ENCODE peak calls at places on chromosomes 16 and 17, in seven cellular contexts. I, Y, S, M, X, T and N are unnamed samples. For H3K27me3, the result is how much of the 10 kb centered on the place peaks cover.

GRCh38 chr16:2276501-2277195 is 8.7 kb upstream of the RNPS1 start:
- DNase-seq in I (no peak), Y (no peak), S (no peak), M (no peak), X (no peak), T (no peak), N (no peak)

GRCh38 chr17:74712756-74713155 is at the start of gene CD300LF:
- DNase-seq in I (no peak), Y (no peak), S (peak), M (no peak), X (peak), T (no peak), N (no peak)

GRCh38 chr17:67549787-67550186 is 167.9 kb upstream of the NOL11 start:
- DNase-seq in I (no peak), Y (no peak), S (no peak), M (no peak), X (no peak), T (no peak), N (no peak)

GRCh38 chr17:60554377-60554788 is 28.3 kb upstream of the APPBP2 start:
- DNase-seq in I (no peak), Y (no peak), S (no peak), M (peak), X (no peak), T (no peak), N (no peak)

GRCh38 chr16:19308392-19308791 is 22.9 kb downstream of the CLEC19A start:
- DNase-seq in I (no peak), Y (no peak), S (no peak), M (no peak), X (no peak), T (no peak), N (no peak)

GRCh38 chr17:63911657-63912100 is 621 bp upstream of the CSHL1 start:
- DNase-seq in I (no peak), Y (no peak), S (no peak), M (peak), X (peak), T (no peak), N (peak)

GRCh38 chr16:11484691-11485258 is 101.9 kb downstream of the LITAF start:
- DNase-seq in I (no peak), Y (no peak), S (no peak), M (no peak), X (no peak), T (no peak), N (no peak)

GRCh38 chr17:30897311-30897710 is 8.7 kb downstream of the TEFM start:
- DNase-seq in I (no peak), Y (no peak), S (no peak), M (no peak), X (no peak), T (no peak), N (no peak)

GRCh38 chr17:79902146-79902791 is 63.0 kb upstream of the CBX4 start:
- DNase-seq in I (peak), Y (no peak), S (no peak), M (no peak), X (no peak), T (no peak), N (no peak)

GRCh38 chr17:79001190-79002020 is 8.2 kb downstream of the CANT1 start:
- DNase-seq in I (peak), Y (no peak), S (peak), M (no peak), X (no peak), T (no peak), N (peak)

GRCh38 chr16:19872179-19872863 is 12.3 kb downstream of the GPRC5B start:
- DNase-seq in I (no peak), Y (no peak), S (no peak), M (no peak), X (no peak), T (no peak), N (no peak)

GRCh38 chr16:80656731-80657150 is 115.9 kb downstream of the DYNLRB2 start:
- DNase-seq in I (no peak), Y (no peak), S (no peak), M (no peak), X (no peak), T (peak), N (no peak)

GRCh38 chr16:64440421-64440831 is 681.4 kb downstream of the CDH11 start:
- DNase-seq in I (no peak), Y (no peak), S (no peak), M (no peak), X (no peak), T (no peak), N (no peak)

GRCh38 chr17:44533533-44534246 is 23.6 kb upstream of the FZD2 start:
- DNase-seq in I (peak), Y (peak), S (peak), M (peak), X (peak), T (peak), N (peak)

GRCh38 chr17:65772989-65773388 is 211.5 kb upstream of the AXIN2 start:
- DNase-seq in I (no peak), Y (no peak), S (no peak), M (no peak), X (no peak), T (no peak), N (no peak)

GRCh38 chr17:281365-281999 is 71.1 kb downstream of the RPH3AL start:
- DNase-seq in I (peak), Y (no peak), S (peak), M (no peak), X (no peak), T (no peak), N (peak)
- H3K27me3 ChIP-seq in I (under half), Y (under half), S (under half), M (under half), X (under half), T (under half), N (under half)

GRCh38 chr16:16096858-16097213 is 126.5 kb downstream of the ABCC6 start:
- DNase-seq in I (no peak), Y (no peak), S (no peak), M (no peak), X (no peak), T (no peak), N (no peak)

GRCh38 chr16:16099320-16099719 is 124.0 kb downstream of the ABCC6 start:
- DNase-seq in I (no peak), Y (no peak), S (no peak), M (no peak), X (no peak), T (peak), N (no peak)

GRCh38 chr16:16093625-16094332 is 129.5 kb downstream of the ABCC6 start:
- DNase-seq in I (no peak), Y (no peak), S (no peak), M (no peak), X (no peak), T (no peak), N (no peak)

GRCh38 chr16:16095646-16096045 is 127.6 kb downstream of the ABCC6 start:
- DNase-seq in I (no peak), Y (no peak), S (no peak), M (no peak), X (no peak), T (no peak), N (no peak)

GRCh38 chr16:16096161-16096857 is 127.0 kb downstream of the ABCC6 start:
- DNase-seq in I (no peak), Y (no peak), S (no peak), M (no peak), X (no peak), T (peak), N (peak)
- TF ChIP-seq CTCF in I (no peak), Y (peak), S (no peak), M (no peak), X (no peak), T (no peak), N (peak)

GRCh38 chr17:28570716-28571254 is 539 bp downstream of the PIGS start:
- DNase-seq in I (no peak), Y (no peak), S (no peak), M (no peak), X (peak), T (peak), N (no peak)
- TF ChIP-seq POLR2A in I (no peak), Y (no peak), S (no peak), M (no peak), X (no peak), T (no peak), N (no peak)

GRCh38 chr17:45782889-45783592 is 1.1 kb upstream of the CRHR1 start:
- DNase-seq in I (no peak), Y (no peak), S (peak), M (no peak), X (no peak), T (no peak), N (peak)
- H3K27me3 ChIP-seq in I (under half), Y (half or more), S (half or more), M (half or more), X (under half), T (under half), N (under half)

GRCh38 chr17:32879143-32879542 is 2.2 kb upstream of the MYO1D start:
- DNase-seq in I (no peak), Y (no peak), S (no peak), M (no peak), X (no peak), T (no peak), N (no peak)

GRCh38 chr17:32877164-32877764 is 340 bp upstream of the MYO1D start:
- DNase-seq in I (peak), Y (peak), S (peak), M (peak), X (peak), T (peak), N (peak)

GRCh38 chr17:32875904-32876413 is 965 bp downstream of the MYO1D start:
- DNase-seq in I (no peak), Y (no peak), S (no peak), M (no peak), X (no peak), T (no peak), N (no peak)

GRCh38 chr17:32876414-32877163 is at the start of gene MYO1D:
- DNase-seq in I (peak), Y (no peak), S (peak), M (peak), X (peak), T (peak), N (peak)

GRCh38 chr17:32878211-32878610 is 1.3 kb upstream of the MYO1D start:
- DNase-seq in I (peak), Y (no peak), S (no peak), M (peak), X (no peak), T (peak), N (peak)
- TF ChIP-seq CTCF in I (no peak), Y (no peak), S (no peak), M (no peak), X (no peak), T (no peak), N (no peak)

DNA sequence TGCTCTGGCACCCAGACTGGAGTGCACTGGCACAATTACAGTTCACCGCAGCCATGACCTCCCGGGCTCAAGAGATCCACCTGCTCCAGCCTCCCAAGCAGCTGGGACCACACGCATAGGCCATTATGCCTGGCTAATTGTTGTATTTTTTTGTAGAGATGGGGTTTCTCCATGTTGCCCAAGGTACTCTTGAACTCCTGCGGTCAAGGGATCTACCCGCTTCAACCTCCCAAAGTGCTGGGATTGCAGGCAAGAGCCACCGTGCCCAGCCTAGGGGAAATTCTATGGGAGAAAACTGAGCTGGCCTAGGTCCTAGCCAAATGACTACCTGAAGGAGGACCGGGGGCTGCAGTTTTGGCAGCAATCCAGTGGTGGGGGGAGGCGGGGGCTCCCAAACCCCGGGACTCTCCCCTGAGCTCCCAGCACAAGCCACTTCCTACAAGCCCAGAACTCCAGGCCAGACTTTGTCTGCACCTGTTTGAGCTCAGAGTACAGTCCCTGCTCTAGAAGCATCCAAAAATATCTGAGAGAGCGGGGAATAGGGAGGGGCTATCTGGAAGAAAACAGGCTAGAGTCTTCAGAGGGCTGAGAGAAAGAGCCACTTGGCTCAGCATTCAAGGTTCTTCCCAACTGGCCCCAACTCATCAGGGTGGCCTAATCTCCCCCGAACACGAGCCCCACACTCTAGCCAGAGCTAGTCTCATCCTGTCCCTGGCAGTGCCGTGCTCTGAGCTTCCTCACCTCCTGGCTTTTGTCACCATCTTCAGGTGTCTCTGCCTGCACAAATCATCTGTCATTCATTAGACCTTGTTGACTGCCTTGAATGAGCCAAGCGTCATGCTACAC is 9.1 kb downstream of the SRL start:
- DNase-seq in I (no peak), Y (no peak), S (no peak), M (no peak), X (no peak), T (no peak), N (no peak)
- TF ChIP-seq POLR2A in I (no peak), Y (no peak), S (no peak), M (no peak), X (no peak), T (no peak), N (no peak)